ENCODE peak calls at places on chromosome 1, in nine cellular contexts. K is lung, Q is dorsolateral prefrontal cortex, N is body of pancreas, R is astrocyte, I is tibial artery, C is GM12878, B is mucosa of descending colon, T is psoas muscle. Z is an unnamed sample.

GRCh38 chr1:205565799-205566198 is 61.3 kb downstream of the CDK18 start:
- DNase-seq in R (no peak), Q (no peak), N (peak), B (no peak), I (no peak), K (no peak), C (no peak), T (no peak), Z (no peak)

GRCh38 chr1:73886721-73887120 is 311.3 kb downstream of the LRRIQ3 start:
- DNase-seq in K (no peak), Q (no peak), B (no peak), C (no peak), R (no peak), N (no peak), I (no peak), T (no peak), Z (no peak)

GRCh38 chr1:41802532-41803501 is 115.9 kb downstream of the HIVEP3 start:
- DNase-seq in Q (peak), C (peak), B (no peak), K (peak), I (peak), N (peak), R (no peak), T (peak), Z (peak)

GRCh38 chr1:2414297-2414958 is 2.1 kb upstream of the PEX10 start:
- DNase-seq in Q (peak), R (no peak), B (peak), C (peak), N (peak), I (peak), T (peak), K (peak), Z (peak)

GRCh38 chr1:241593186-241593585 is 47.0 kb downstream of the CHML start:
- DNase-seq in R (no peak), Q (no peak), C (no peak), K (no peak), B (no peak), T (no peak), I (no peak), N (no peak), Z (no peak)

GRCh38 chr1:24142546-24143431 is at the start of gene IL22RA1:
- DNase-seq in C (no peak), T (peak), I (no peak), B (peak), N (peak), Q (no peak), K (no peak), R (peak), Z (peak)

GRCh38 chr1:38140025-38140487 is 93.5 kb upstream of the POU3F1 start:
- DNase-seq in C (no peak), T (no peak), Q (no peak), I (no peak), K (no peak), R (no peak), B (no peak), N (peak), Z (no peak)

GRCh38 chr1:180027949-180028445 is 73.4 kb downstream of the CEP350 start:
- DNase-seq in K (no peak), B (no peak), N (no peak), C (no peak), Q (no peak), I (no peak), T (no peak), R (peak), Z (peak)

GRCh38 chr1:117096871-117097842 is 24.4 kb downstream of the TRIM45 start:
- DNase-seq in T (no peak), N (no peak), K (no peak), I (no peak), R (peak), C (no peak), B (no peak), Q (no peak), Z (peak)

GRCh38 chr1:154327466-154328317 is 2.4 kb downstream of the ATP8B2 start:
- DNase-seq in N (no peak), I (no peak), B (no peak), R (no peak), K (peak), T (no peak), C (no peak), Q (no peak), Z (no peak)

GRCh38 chr1:35870651-35871309 is 12.2 kb upstream of the AGO1 start:
- DNase-seq in K (no peak), B (no peak), C (no peak), T (no peak), Q (no peak), I (no peak), N (no peak), R (no peak), Z (no peak)

GRCh38 chr1:226697151-226697575 is 41.9 kb downstream of the ITPKB start:
- DNase-seq in Q (no peak), B (no peak), N (no peak), K (no peak), I (no peak), R (peak), C (peak), T (no peak), Z (peak)

GRCh38 chr1:111814642-111815041 is 58.9 kb downstream of the DDX20 start:
- DNase-seq in R (no peak), B (no peak), I (no peak), K (no peak), T (no peak), C (no peak), N (no peak), Q (no peak), Z (no peak)

GRCh38 chr1:9882945-9883303 is 27.1 kb downstream of the CTNNBIP1 start:
- DNase-seq in I (no peak), N (no peak), Q (no peak), K (no peak), C (no peak), B (peak), T (no peak), R (no peak), Z (no peak)
- H3K4me3 ChIP-seq in I (no peak), N (no peak), Q (no peak), K (no peak), C (no peak), B (no peak), T (no peak), R (no peak), Z (no peak)

GRCh38 chr1:160741597-160742348 is 2.7 kb downstream of the SLAMF7 start:
- DNase-seq in R (no peak), T (no peak), B (no peak), K (no peak), I (no peak), Q (no peak), N (no peak), C (no peak), Z (no peak)
- TF ChIP-seq CTCF in R (no peak), T (no peak), B (no peak), K (no peak), I (no peak), Q (no peak), N (no peak), C (peak), Z (no peak)

GRCh38 chr1:209800984-209801834 is 4.7 kb downstream of the IRF6 start:
- DNase-seq in C (no peak), T (peak), I (peak), Q (no peak), K (no peak), N (no peak), B (no peak), R (peak), Z (peak)
- H3K4me3 ChIP-seq in C (no peak), T (no peak), I (no peak), Q (no peak), K (no peak), N (no peak), B (no peak), R (no peak), Z (no peak)

GRCh38 chr1:68162761-68163160 is 69.6 kb downstream of the WLS start:
- DNase-seq in C (no peak), R (no peak), Q (no peak), I (no peak), T (no peak), B (no peak), K (no peak), N (no peak), Z (no peak)
- TF ChIP-seq CTCF in C (no peak), R (no peak), Q (no peak), I (no peak), T (no peak), B (no peak), K (no peak), N (no peak), Z (no peak)

DNA sequence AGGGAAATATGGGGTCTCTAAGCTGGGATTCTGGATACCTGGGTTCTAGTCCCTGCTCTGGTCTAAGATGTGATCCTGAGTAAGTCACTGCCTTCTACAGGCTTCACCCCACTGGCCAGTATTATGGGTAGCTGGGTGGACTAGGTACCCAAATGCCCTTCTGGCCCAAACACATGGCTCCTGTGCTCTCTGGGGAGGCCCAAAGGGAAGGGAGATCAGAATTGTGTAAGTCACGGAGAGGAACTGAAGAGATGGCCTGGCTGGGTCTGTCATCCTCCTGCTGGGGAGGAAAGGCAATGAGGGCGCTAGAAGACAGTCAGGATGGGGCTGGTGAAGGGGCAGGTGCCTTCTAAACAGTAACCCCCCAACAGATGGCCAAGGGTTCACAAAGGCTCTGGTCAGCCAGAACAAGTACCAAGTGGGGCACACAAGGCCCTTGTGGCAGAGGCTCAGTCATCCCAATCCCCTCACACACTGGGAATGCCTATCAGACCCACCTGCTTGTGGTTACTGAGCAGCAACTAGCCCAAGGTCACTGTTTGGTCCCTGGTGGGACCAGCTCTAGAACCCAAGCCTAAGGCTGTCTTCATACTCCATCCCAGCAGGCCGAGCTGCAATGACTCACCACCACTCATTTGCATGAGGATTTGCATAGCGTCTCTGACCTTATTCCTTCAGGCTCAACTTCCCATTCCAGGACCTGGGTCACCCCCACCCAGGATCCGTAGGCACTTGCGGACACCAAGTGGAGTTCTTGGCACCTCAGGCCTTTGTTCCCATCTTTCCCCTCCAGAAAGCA is 9.2 kb downstream of the MEF2D start:
- DNase-seq in I (no peak), R (no peak), N (no peak), C (no peak), K (no peak), B (peak), Q (no peak), T (no peak), Z (no peak)
- H3K4me3 ChIP-seq in I (peak), R (peak), N (no peak), C (peak), K (no peak), B (no peak), Q (no peak), T (peak), Z (no peak)

DNA sequence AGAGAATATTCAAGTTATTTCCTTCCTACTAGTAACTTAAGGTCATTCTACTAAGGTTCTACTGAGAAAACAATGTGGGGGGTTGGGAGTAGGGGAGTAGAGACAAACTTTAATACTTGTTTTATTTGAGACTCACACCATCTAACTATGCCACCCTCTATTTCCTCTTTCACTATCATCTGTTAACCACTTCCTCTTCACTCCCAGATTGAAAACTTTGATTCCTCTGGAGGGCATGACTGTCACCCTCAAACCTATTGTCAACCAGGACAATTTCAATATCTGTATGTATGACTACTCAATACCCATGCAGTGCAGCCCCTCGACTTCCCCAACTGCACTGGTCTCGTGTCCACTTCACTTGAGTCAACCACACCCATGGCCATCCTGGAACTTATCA is 165.6 kb upstream of the POGK start:
- DNase-seq in N (no peak), T (no peak), K (no peak), Q (no peak), I (no peak), B (no peak), C (no peak), R (no peak), Z (no peak)
- TF ChIP-seq CTCF in N (no peak), T (no peak), K (no peak), Q (no peak), I (no peak), B (no peak), C (no peak), R (no peak), Z (no peak)

DNA sequence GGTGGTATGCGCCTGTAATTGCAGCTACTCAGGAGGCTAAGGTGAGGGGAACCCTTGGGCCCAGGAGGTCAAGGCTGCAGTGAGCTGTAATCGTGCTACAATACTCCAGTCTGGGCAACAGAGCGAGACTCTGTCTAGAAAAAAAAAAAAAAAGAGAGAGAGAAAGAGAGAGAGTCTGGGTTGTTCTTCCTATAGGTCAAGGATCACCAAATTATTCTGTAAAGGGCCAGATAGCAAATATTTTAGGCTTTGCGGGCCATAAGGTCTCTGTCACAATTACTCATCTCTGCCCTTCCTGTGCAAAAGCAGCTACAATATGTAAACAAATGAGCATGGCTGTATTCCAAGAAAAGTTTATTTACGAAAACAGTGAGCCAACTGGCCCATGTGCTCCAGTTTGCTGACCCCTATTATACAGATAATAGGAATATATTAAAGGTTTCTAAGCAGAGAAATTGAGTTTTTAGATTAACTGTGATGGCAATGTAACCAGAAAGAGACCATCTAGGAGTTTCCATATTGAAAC is 2.1 kb downstream of the SASS6 start:
- DNase-seq in I (no peak), N (no peak), Q (no peak), R (no peak), T (no peak), K (no peak), B (no peak), C (no peak), Z (peak)
- H3K4me3 ChIP-seq in I (no peak), N (no peak), Q (no peak), R (no peak), T (no peak), K (no peak), B (no peak), C (peak), Z (no peak)

GRCh38 chr1:77412069-77412793 is 130.4 kb downstream of the AK5 start:
- DNase-seq in K (no peak), C (no peak), T (no peak), R (peak), I (no peak), N (no peak), B (no peak), Q (no peak), Z (peak)
- TF ChIP-seq CTCF in K (no peak), C (no peak), T (no peak), R (no peak), I (no peak), N (no peak), B (no peak), Q (no peak), Z (no peak)

GRCh38 chr1:173669491-173669941 is at the start of gene ANKRD45:
- DNase-seq in Q (peak), C (no peak), R (peak), N (peak), K (peak), T (no peak), B (peak), I (no peak), Z (peak)
- H3K4me3 ChIP-seq in Q (peak), C (no peak), R (peak), N (peak), K (no peak), T (peak), B (no peak), I (peak), Z (peak)